ENCODE peak calls at places on chromosomes 13 and 19, in seven cellular contexts. A, L, Q, O, F, G and S are unnamed samples.

GRCh38 chr13:45882626-45883025 is 31.1 kb upstream of the SIAH3 start:
- DNase-seq in A (no peak), L (no peak), Q (no peak), O (no peak), F (no peak), G (no peak), S (no peak)

GRCh38 chr19:44574201-44574950 is 39.0 kb upstream of the IGSF23 start:
- DNase-seq in A (no peak), L (no peak), Q (no peak), O (no peak), F (no peak), G (no peak), S (no peak)

GRCh38 chr13:30806784-30807183 is 71.4 kb downstream of the ALOX5AP start:
- DNase-seq in A (no peak), L (no peak), Q (no peak), O (no peak), F (no peak), G (no peak), S (peak)

GRCh38 chr13:111046590-111047141 is 68.4 kb upstream of the ARHGEF7 start:
- DNase-seq in A (no peak), L (no peak), Q (no peak), O (no peak), F (no peak), G (peak), S (no peak)

GRCh38 chr19:29543381-29543780 is 17.6 kb downstream of the VSTM2B start:
- DNase-seq in A (no peak), L (no peak), Q (no peak), O (no peak), F (no peak), G (peak), S (no peak)

GRCh38 chr19:3450796-3451411 is 29.4 kb downstream of the SMIM24 start:
- DNase-seq in A (peak), L (peak), Q (peak), O (no peak), F (peak), G (peak), S (peak)

GRCh38 chr13:30796132-30796832 is 60.9 kb downstream of the ALOX5AP start:
- DNase-seq in A (no peak), L (no peak), Q (no peak), O (no peak), F (peak), G (peak), S (peak)

GRCh38 chr13:27658569-27658968 is 36.9 kb downstream of the POLR1D start:
- DNase-seq in A (no peak), L (no peak), Q (no peak), O (no peak), F (no peak), G (no peak), S (peak)

GRCh38 chr19:5957132-5957531 is 20.8 kb downstream of the RANBP3 start:
- DNase-seq in A (no peak), L (no peak), Q (no peak), O (no peak), F (peak), G (no peak), S (no peak)

GRCh38 chr19:13133241-13133870 is 15.3 kb downstream of the NACC1 start:
- DNase-seq in A (no peak), L (no peak), Q (no peak), O (no peak), F (no peak), G (no peak), S (peak)

GRCh38 chr19:397941-398706 is 10.8 kb downstream of the C2CD4C start:
- DNase-seq in A (no peak), L (no peak), Q (no peak), O (no peak), F (no peak), G (peak), S (no peak)

GRCh38 chr13:21537105-21537504 is 66.9 kb downstream of the MICU2 start:
- DNase-seq in A (no peak), L (no peak), Q (no peak), O (no peak), F (no peak), G (no peak), S (no peak)

DNA sequence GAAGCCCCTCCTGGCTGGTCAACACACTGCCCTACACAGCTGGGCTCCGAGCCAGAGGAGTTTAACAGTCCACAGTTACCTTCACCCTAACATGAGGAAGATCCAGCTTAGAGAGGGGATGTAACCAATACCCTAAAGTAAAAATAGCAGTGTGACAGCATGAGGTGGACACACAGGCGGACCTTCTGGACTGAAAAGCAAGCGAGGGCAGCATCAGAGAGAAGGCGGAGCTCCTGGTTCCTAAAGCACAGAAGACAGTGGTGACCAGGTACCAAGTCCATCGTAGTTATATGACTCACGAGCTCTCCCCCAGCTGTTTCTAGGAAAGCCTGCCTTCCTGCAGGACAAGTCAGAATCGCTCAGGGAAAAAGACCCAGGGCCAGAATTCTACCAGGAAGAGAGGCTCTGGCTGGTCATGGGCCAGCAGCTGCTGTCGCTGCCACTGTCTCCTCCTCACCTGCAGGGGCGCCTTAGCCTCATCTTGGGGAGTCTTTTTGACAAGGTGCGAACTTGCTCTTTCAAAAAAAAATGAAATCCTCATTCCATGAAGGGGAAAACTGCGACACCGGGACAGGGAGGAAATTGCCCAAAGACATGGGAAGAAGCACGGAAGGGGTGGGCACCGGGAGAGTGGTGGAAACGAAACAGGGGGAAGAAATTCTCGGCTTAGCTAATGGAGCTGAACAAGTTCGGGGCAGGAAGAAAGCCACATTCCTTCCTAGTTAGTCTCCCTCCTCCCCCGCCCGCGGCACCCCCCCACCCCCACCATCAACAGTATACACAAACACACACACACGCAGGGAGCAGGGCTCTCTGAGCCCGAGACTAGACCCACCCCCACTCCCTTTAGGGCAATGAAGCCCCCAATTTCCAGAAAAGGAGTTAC is 1.7 kb downstream of the ELL start:
- DNase-seq in A (no peak), L (peak), Q (peak), O (no peak), F (peak), G (peak), S (peak)
- TF ChIP-seq POLR2A in A (no peak), L (peak), Q (no peak), O (no peak), F (no peak), G (no peak), S (no peak)

GRCh38 chr19:47489072-47489914 is 5.3 kb upstream of the KPTN start:
- DNase-seq in A (no peak), L (no peak), Q (no peak), O (no peak), F (no peak), G (no peak), S (no peak)

GRCh38 chr19:47490847-47491246 is 6.8 kb upstream of the KPTN start:
- DNase-seq in A (no peak), L (no peak), Q (no peak), O (no peak), F (no peak), G (no peak), S (no peak)

GRCh38 chr19:47492137-47492533 is 8.1 kb upstream of the KPTN start:
- DNase-seq in A (no peak), L (no peak), Q (no peak), O (no peak), F (no peak), G (no peak), S (no peak)

GRCh38 chr19:47491358-47492136 is 7.5 kb upstream of the KPTN start:
- DNase-seq in A (no peak), L (no peak), Q (no peak), O (no peak), F (no peak), G (no peak), S (no peak)

GRCh38 chr19:47490031-47490430 is 6.0 kb upstream of the KPTN start:
- DNase-seq in A (no peak), L (no peak), Q (no peak), O (no peak), F (no peak), G (no peak), S (no peak)
- TF ChIP-seq POLR2A in A (no peak), L (no peak), Q (no peak), O (no peak), F (no peak), G (no peak), S (no peak)

DNA sequence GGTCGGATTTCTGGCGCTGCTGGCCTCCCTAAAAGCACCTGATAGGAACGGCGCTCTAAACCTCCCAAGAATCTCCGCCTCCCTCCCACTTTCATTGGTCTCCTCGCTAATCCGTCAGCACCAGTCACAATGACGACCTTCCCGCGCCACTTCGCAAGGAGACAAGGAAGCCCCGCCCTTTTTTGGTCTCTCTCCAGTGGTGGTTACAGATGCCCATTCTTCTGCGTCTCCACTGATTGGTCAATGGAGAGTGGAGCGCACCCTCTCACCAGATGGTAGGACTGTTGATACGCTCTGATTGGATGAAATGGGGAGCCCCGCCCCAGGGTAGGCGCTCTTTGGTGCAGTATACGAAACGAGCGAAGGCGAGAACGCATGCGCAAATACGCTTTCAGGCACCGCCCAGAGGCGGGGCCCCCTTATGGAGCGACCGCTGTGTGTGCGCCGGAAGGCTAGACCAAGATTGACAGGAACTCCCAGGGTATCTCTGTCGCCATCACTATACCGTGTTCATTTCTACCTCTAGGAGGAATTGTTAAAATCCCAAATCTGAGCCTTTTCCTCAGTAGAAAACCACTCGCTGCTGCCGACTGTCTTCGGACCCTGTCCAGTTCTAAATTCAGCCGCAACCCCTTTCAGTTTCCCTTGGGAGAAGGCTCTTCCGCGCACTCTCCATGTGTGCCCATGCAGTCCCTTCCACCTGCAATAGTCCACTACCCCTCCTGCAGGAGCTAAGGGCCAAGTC is 617 bp upstream of the HNRNPL start:
- DNase-seq in A (peak), L (peak), Q (peak), O (peak), F (peak), G (peak), S (peak)
- TF ChIP-seq POLR2A in A (peak), L (peak), Q (peak), O (no peak), F (peak), G (no peak), S (peak)

DNA sequence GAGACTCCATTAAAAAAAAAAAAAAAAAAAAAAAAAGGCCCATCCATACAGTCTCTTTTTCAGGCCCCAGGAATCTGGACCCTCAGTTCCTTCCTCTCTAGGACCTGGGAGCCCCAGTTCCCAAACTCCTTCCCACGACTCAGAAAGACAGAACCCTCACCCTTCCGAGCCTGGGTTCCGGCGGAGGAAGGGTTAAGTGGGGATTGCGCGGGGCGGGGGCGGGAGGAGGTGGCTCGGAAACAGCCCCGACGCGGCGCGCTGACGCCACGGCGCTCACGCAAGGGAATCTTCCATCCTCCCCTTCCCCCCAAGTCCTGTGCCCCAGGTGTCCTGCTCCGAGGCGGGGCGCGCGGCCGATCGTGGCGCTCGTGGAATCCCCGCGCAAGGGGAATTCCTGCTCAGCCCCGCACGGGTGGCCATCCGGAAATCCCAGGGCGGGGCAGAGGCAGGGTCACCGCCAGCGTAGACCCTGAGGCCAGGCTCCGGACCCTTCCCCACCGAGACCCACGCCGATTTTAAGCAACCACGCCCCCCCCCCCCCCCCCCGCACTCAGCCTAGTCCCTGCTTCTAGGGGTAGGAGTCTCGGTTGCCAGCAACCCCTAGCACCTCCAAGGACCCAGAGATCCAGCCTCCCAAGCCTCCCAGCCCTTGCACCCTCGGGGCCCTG is 659 bp downstream of the NFKBID start:
- DNase-seq in A (peak), L (peak), Q (peak), O (peak), F (peak), G (peak), S (peak)
- TF ChIP-seq POLR2A in A (no peak), L (no peak), Q (no peak), O (no peak), F (peak), G (no peak), S (no peak)

GRCh38 chr19:14367016-14367415 is 14.2 kb upstream of the ADGRE5 start:
- DNase-seq in A (no peak), L (no peak), Q (no peak), O (no peak), F (no peak), G (no peak), S (no peak)

GRCh38 chr19:14368011-14368513 is 13.2 kb upstream of the ADGRE5 start:
- DNase-seq in A (no peak), L (no peak), Q (no peak), O (no peak), F (no peak), G (no peak), S (no peak)

GRCh38 chr19:14361824-14362223 is 19.4 kb upstream of the ADGRE5 start:
- DNase-seq in A (no peak), L (no peak), Q (no peak), O (no peak), F (no peak), G (no peak), S (no peak)

GRCh38 chr19:14366529-14366928 is 14.7 kb upstream of the ADGRE5 start:
- DNase-seq in A (no peak), L (no peak), Q (peak), O (peak), F (no peak), G (peak), S (peak)

DNA sequence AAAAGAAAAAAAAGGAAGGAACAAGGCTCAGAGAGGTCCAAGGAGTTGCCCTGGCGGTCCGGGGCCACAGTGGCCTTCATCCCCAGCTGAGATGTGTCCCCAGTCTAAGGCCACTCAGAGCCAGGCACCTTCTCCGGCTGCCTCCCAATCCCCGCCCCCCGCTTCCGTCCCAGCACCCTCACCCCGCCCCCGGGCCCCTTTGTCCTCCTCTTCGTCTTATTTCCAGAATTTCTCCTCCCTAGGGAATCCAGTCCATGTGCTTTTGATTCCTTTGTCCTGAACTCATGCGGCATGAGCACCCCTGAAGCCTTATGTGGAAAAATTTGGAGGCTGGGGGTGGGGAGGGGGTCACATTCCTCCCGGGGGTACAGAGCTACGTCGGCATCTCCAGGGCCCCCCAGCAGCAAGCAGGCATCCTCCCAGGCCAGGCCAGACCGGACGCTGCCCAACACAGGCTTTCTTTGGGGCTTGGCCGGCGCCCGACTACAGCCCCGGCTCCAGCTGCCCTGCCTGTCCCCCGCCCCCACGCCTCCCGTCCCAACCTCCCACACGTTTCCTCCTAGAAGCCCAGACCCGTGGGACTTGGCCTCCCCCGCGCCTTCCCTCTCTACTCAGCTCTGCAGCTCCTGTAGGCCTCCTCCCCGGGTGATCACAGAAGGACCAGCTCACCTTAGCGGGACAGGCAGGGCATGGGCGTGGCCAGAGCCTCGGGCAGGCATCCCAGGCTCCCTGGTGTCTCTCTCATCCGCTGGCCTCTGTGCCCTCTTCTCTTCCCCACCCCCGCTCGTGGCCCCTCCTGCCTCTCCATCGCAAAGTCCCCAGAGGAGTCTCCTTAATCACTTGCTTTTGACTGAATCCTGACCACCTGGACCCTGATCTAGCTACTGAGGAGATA is 17.8 kb upstream of the ADGRE5 start:
- DNase-seq in A (peak), L (peak), Q (peak), O (no peak), F (no peak), G (peak), S (peak)
- TF ChIP-seq POLR2A in A (no peak), L (no peak), Q (no peak), O (no peak), F (no peak), G (no peak), S (no peak)

GRCh38 chr19:19529783-19530422 is 1.2 kb downstream of the YJEFN3 start:
- DNase-seq in A (no peak), L (no peak), Q (no peak), O (no peak), F (no peak), G (no peak), S (no peak)
- TF ChIP-seq POLR2A in A (no peak), L (no peak), Q (no peak), O (no peak), F (no peak), G (no peak), S (no peak)

DNA sequence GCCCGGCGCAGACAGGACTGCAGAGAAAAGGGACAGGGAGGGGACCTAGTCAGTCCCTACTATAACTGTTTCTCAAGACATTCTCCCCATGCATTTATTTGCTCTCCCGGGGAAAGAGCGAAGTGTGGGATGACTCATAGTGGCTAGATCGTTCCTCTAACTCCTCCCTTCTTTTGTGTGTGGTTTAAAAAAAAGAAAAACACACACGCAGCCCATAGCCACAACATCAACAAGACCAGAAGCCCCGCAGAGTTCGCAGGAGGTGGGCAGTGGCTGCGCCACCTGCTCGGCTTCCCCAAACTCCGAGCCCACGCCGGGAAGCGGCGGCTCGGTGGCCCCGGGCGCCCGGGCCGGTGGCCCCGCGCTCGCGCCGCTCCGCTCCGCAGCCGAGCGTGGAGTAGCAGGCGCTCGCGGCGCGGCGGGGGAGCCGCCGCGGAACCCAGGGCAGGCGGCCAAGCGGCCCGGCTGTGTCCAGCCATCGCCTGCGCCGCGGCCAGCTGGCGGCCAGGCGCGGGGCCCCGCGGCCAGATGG is 698 bp downstream of the TMTC4 start:
- DNase-seq in A (peak), L (peak), Q (peak), O (no peak), F (peak), G (no peak), S (peak)
- TF ChIP-seq POLR2A in A (no peak), L (peak), Q (no peak), O (no peak), F (no peak), G (no peak), S (peak)

GRCh38 chr13:44805623-44806022 is 183.6 kb downstream of the NUFIP1 start:
- DNase-seq in A (no peak), L (no peak), Q (no peak), O (no peak), F (no peak), G (peak), S (no peak)
- TF ChIP-seq POLR2A in A (no peak), L (no peak), Q (no peak), O (no peak), F (no peak), G (no peak), S (no peak)

GRCh38 chr19:7337380-7338194 is 11.2 kb upstream of the ARHGEF18 start:
- DNase-seq in A (no peak), L (no peak), Q (no peak), O (no peak), F (no peak), G (peak), S (no peak)
- TF ChIP-seq POLR2A in A (no peak), L (no peak), Q (no peak), O (no peak), F (no peak), G (no peak), S (no peak)